ENCODE peak calls at places on chromosome 22, in eight cellular contexts. D is choroid plexus epithelial cell, P is stomach, F is GM12864, A is breast epithelium, L is prostate gland, S is GM23338, Y is fibroblast of lung. J is an unnamed sample.

GRCh38 chr22:45515678-45516077 is 13.0 kb downstream of the FBLN1 start:
- DNase-seq in Y (no peak), D (peak; percentile 39), L (no peak), A (no peak), P (no peak), S (no peak), F (no peak), J (no peak)

GRCh38 chr22:30104501-30105156 is 24.4 kb downstream of the HORMAD2 start:
- DNase-seq in S (no peak), Y (no peak), D (peak; percentile 15), L (no peak), P (no peak), F (no peak), A (no peak), J (no peak)

GRCh38 chr22:29617922-29618629 is 14.6 kb downstream of the NF2 start:
- DNase-seq in D (peak; percentile 53), Y (peak; percentile 57), F (no peak), A (no peak), S (no peak), L (no peak), P (no peak), J (no peak)

GRCh38 chr22:23113067-23113846 is 28.5 kb downstream of the RSPH14 start:
- DNase-seq in A (no peak), Y (peak; percentile 56), P (no peak), F (no peak), D (peak; percentile 67), L (no peak), S (no peak), J (no peak)

GRCh38 chr22:37183432-37184379 is 4.3 kb downstream of the C1QTNF6 start:
- DNase-seq in L (no peak), S (no peak), D (no peak), F (no peak), A (no peak), Y (no peak), P (no peak), J (peak; percentile 44)

GRCh38 chr22:45969414-45969799 is 7.6 kb downstream of the WNT7B start:
- DNase-seq in P (no peak), Y (no peak), F (no peak), D (peak; percentile 19), S (peak; percentile 50), A (no peak), L (no peak), J (peak; percentile 46)

GRCh38 chr22:37176464-37177061 is 11.5 kb downstream of the C1QTNF6 start:
- DNase-seq in D (peak; percentile 79), A (peak; percentile 51), Y (peak; percentile 86), P (peak; percentile 62), S (no peak), F (no peak), L (peak; percentile 51), J (peak; percentile 88)

GRCh38 chr22:45309422-45310227 is at the start of gene FAM118A:
- DNase-seq in Y (peak; percentile 90), P (peak; percentile 95), L (peak; percentile 94), F (peak; percentile 82), A (peak; percentile 94), S (peak; percentile 95), D (peak; percentile 93), J (peak; percentile 91)

GRCh38 chr22:45905924-45906865 is 70.8 kb downstream of the WNT7B start:
- DNase-seq in D (peak; percentile 60), L (no peak), S (no peak), A (no peak), Y (peak; percentile 51), P (no peak), F (no peak), J (no peak)

GRCh38 chr22:16819249-16819648 is 6.0 kb downstream of the XKR3 start:
- DNase-seq in A (no peak), P (no peak), S (no peak), D (no peak), Y (no peak), L (no peak), F (no peak), J (no peak)

GRCh38 chr22:45235851-45236342 is 4.8 kb downstream of the KIAA0930 start:
- DNase-seq in F (no peak), Y (no peak), P (no peak), L (no peak), S (no peak), D (no peak), A (no peak), J (no peak)

GRCh38 chr22:25193548-25193947 is 6.1 kb upstream of the CRYBB3 start:
- DNase-seq in A (no peak), Y (no peak), S (peak; percentile 71), D (peak; percentile 2), L (no peak), P (no peak), F (no peak), J (no peak)

GRCh38 chr22:37753746-37754145 is 54.0 kb upstream of the GCAT start:
- DNase-seq in Y (peak; percentile 44), D (no peak), F (no peak), S (no peak), P (no peak), A (no peak), L (no peak), J (no peak)

GRCh38 chr22:30332551-30332950 is 5.8 kb upstream of the TBC1D10A start:
- DNase-seq in F (no peak), L (no peak), A (no peak), P (no peak), D (no peak), Y (no peak), S (no peak), J (no peak)

GRCh38 chr22:22815397-22816170 is 72.0 kb upstream of the IGLL5 start:
- DNase-seq in L (no peak), P (no peak), F (no peak), S (no peak), D (no peak), Y (no peak), A (no peak), J (no peak)

DNA sequence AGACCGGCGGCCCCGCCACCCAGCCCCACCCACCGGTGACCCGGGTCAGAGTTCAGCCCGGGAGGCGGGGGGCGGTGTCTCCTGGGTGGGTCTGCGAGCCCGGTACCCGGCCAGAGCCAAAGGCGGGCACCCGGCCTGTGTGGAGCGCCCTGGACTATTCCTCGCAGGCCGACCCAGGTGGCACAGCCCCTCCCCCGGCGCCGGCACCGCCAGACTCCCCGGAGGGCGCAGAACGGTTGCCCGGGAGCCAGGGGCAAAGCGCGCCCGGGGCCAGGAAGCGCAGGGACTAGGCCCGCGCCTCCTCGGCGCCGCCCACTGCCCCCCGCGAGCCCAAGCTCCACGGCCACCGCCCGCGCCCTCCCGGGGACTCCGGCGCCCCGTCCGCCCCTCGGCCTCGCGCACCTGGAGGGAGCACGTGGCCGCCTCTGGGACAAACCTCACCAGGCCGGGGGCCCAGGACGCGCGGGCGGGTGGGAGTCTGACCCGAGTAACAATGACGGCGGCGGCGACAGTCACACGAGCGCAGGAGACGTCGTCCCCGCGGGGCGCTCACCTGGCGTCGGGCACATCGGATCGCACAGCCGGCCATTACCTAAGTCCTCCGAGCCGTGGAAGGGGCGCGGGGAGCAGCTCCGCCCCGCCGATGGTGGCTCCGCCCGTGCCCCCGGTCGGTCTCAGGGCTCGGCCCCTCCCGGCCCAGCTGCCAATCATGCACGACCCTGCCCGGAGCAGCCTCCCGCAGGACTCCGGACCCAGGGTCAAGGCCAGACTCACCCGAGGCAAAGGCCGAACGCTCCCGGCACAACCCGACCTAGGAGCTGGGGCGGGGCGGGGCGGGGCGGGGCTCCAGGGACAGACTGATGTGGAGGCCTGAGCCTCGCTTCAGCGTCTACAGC is 7.5 kb downstream of the PLXNB2 start:
- DNase-seq in F (no peak), D (no peak), Y (no peak), S (peak; percentile 91), A (no peak), L (no peak), P (peak; percentile 72), J (no peak)
- H3K4me3 ChIP-seq in F (no peak overlapping the region), D (peak overlapping the region; percentile 14), Y (no peak overlapping the region), S (peak overlapping the region; percentile 60), A (peak overlapping the region; percentile 73), L (peak overlapping the region; percentile 3), P (peak overlapping the region; percentile 49), J (no peak overlapping the region)

DNA sequence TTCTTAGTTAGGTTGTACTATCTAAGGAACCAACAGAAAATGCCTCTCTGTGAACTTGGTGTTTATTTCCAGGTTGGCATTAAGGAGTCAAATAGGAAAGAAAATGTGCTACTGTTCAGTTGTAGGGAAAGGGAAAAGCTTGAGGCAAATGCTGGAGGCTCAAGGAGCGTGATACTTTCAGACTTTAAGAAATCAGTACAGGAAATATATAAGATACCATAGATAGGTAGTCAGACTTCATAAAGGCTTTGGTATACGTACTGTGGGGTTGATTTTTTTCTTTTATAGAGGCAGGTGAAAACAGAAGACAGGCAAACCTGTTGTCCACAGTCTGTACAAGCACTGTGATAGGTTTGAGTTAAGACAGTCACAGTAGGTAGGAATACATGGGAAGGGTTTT is 30.8 kb downstream of the EP300 start:
- DNase-seq in L (no peak), F (no peak), Y (no peak), S (no peak), D (peak; percentile 58), A (no peak), P (no peak), J (no peak)
- H3K4me3 ChIP-seq in L (no peak overlapping the region), F (no peak overlapping the region), Y (no peak overlapping the region), S (no peak overlapping the region), D (no peak overlapping the region), A (no peak overlapping the region), P (no peak overlapping the region), J (no peak overlapping the region)

GRCh38 chr22:38795569-38795968 is 1.6 kb upstream of the DNAL4 start:
- DNase-seq in P (no peak), A (no peak), Y (no peak), F (no peak), S (no peak), D (no peak), L (no peak), J (no peak)

GRCh38 chr22:38793721-38794466 is at the start of gene DNAL4:
- DNase-seq in Y (peak; percentile 99), P (peak; percentile 97), D (peak; percentile 99), S (peak; percentile 100), A (peak; percentile 94), F (peak; percentile 97), L (peak; percentile 96), J (peak; percentile 94)

GRCh38 chr22:38789606-38790005 is 4.3 kb downstream of the DNAL4 start:
- DNase-seq in D (no peak), Y (no peak), P (no peak), F (no peak), S (no peak), A (no peak), L (no peak), J (no peak)

GRCh38 chr22:38796262-38796957 is 2.5 kb upstream of the DNAL4 start:
- DNase-seq in S (no peak), P (no peak), Y (no peak), A (no peak), F (no peak), L (no peak), D (no peak), J (no peak)

DNA sequence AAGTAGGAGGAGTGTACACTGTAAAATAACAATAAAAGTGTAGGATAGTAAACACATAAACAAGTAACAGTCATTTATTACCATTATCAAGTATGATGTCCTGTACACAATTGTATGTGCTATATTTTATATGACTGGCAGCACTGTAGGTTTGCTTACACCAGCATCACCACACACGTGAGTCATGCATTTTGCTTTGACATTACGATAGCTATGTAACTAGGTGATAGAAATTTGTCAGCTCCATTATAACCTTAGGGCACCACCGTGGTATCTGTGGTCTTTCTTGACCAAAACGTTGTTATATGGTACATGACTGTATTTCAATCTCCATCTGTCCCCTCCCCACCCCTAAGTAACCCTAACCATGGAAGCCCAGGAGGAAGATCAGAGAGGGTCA is 1.1 kb downstream of the DNAL4 start:
- DNase-seq in D (peak; percentile 34), L (no peak), P (no peak), A (no peak), Y (peak; percentile 24), F (no peak), S (no peak), J (no peak)
- H3K4me3 ChIP-seq in D (peak overlapping the region; percentile 65), L (no peak overlapping the region), P (peak overlapping the region; percentile 93), A (peak overlapping the region; percentile 84), Y (peak overlapping the region; percentile 94), F (peak overlapping the region; percentile 84), S (peak overlapping the region; percentile 78), J (no peak overlapping the region)

GRCh38 chr22:43862074-43862881 is at the start of gene SULT4A1:
- DNase-seq in Y (peak; percentile 68), S (peak; percentile 78), L (no peak), D (peak; percentile 37), A (peak; percentile 49), P (no peak), F (no peak), J (peak; percentile 52)
- H3K4me3 ChIP-seq in Y (no peak within 1 kb of the TSS), S (peak within 1 kb of the TSS; percentile 55), L (no peak within 1 kb of the TSS), D (peak within 1 kb of the TSS; percentile 65), A (peak within 1 kb of the TSS; percentile 64), P (peak within 1 kb of the TSS; percentile 31), F (no peak within 1 kb of the TSS), J (peak within 1 kb of the TSS; percentile 82)